ENCODE peak calls at places on chromosomes 7 and 10, in four cellular contexts. N is M059J, S is psoas muscle, M is mucosa of gallbladder. J is an unnamed sample.

GRCh38 chr10:96676272-96677112 is 43.8 kb downstream of the PIK3AP1 start:
- DNase-seq in N (no peak), S (no peak), M (no peak), J (no peak)

GRCh38 chr7:44193011-44193802 is 4.0 kb upstream of the GCK start:
- DNase-seq in N (no peak), S (no peak), M (no peak), J (no peak)

GRCh38 chr7:78279035-78279434 is 480.5 kb downstream of the PHTF2 start:
- DNase-seq in N (peak), S (no peak), M (no peak), J (peak)

GRCh38 chr7:111527545-111527944 is 34.7 kb downstream of the IMMP2L start:
- DNase-seq in N (no peak), S (no peak), M (no peak), J (no peak)

GRCh38 chr7:31696270-31696669 is 9.3 kb downstream of the PPP1R17 start:
- DNase-seq in N (no peak), S (no peak), M (no peak), J (no peak)

GRCh38 chr7:20153999-20154398 is 63.2 kb downstream of the MACC1 start:
- DNase-seq in N (peak), S (no peak), M (no peak), J (no peak)

GRCh38 chr10:52740913-52741675 is 31.5 kb downstream of the MBL2 start:
- DNase-seq in N (peak), S (peak), M (peak), J (no peak)

GRCh38 chr7:71131753-71132520 is at the start of gene GALNT17:
- DNase-seq in N (no peak), S (peak), M (no peak), J (no peak)

GRCh38 chr10:18224626-18225445 is 84.6 kb downstream of the CACNB2 start:
- DNase-seq in N (no peak), S (no peak), M (no peak), J (no peak)

GRCh38 chr7:117008849-117009531 is 55.7 kb downstream of the ST7 start:
- DNase-seq in N (peak), S (no peak), M (no peak), J (peak)

GRCh38 chr10:76428541-76429330 is 997.3 kb downstream of the LRMDA start:
- DNase-seq in N (peak), S (no peak), M (no peak), J (peak)

GRCh38 chr10:93815304-93816091 is 57.8 kb downstream of the LGI1 start:
- DNase-seq in N (peak), S (no peak), M (no peak), J (peak)

GRCh38 chr10:12481956-12482355 is 132.6 kb downstream of the CAMK1D start:
- DNase-seq in N (no peak), S (no peak), M (no peak), J (no peak)

GRCh38 chr10:88494537-88494936 is 88.6 kb downstream of the RNLS start:
- DNase-seq in N (no peak), S (no peak), M (no peak), J (no peak)

GRCh38 chr10:25457552-25457951 is 282.8 kb downstream of the GPR158 start:
- DNase-seq in N (no peak), S (no peak), M (no peak), J (no peak)

GRCh38 chr7:100685631-100686145 is 8.4 kb downstream of the GIGYF1 start:
- DNase-seq in N (no peak), S (no peak), M (no peak), J (no peak)

GRCh38 chr10:71347587-71348395 is 28.7 kb downstream of the SLC29A3 start:
- DNase-seq in N (no peak), S (no peak), M (peak), J (no peak)

GRCh38 chr10:112799038-112799437 is 151.0 kb upstream of the TCF7L2 start:
- DNase-seq in N (no peak), S (no peak), M (no peak), J (no peak)

GRCh38 chr10:117004627-117005453 is at the start of gene SHTN1:
- DNase-seq in N (peak), S (peak), M (peak), J (peak)

GRCh38 chr7:44286182-44286617 is 39.2 kb downstream of the CAMK2B start:
- DNase-seq in N (peak), S (peak), M (no peak), J (no peak)

GRCh38 chr10:108970016-108970415 is 953.3 kb downstream of the XPNPEP1 start:
- DNase-seq in N (peak), S (no peak), M (peak), J (peak)

GRCh38 chr10:96400465-96400864 is 41.7 kb upstream of the OPALIN start:
- DNase-seq in N (no peak), S (no peak), M (no peak), J (no peak)

GRCh38 chr7:121097577-121097976 is 109.1 kb downstream of the CPED1 start:
- DNase-seq in N (no peak), S (no peak), M (no peak), J (no peak)

GRCh38 chr7:102914585-102914984 is 1.8 kb downstream of the LRRC17 start:
- DNase-seq in N (peak), S (peak), M (peak), J (no peak)

GRCh38 chr10:123624086-123624485 is 42.1 kb upstream of the GPR26 start:
- DNase-seq in N (no peak), S (no peak), M (no peak), J (no peak)

GRCh38 chr7:77913977-77914607 is 115.5 kb downstream of the PHTF2 start:
- DNase-seq in N (no peak), S (no peak), M (no peak), J (peak)

GRCh38 chr10:131892817-131893675 is 7.8 kb upstream of the PPP2R2D start:
- DNase-seq in N (no peak), S (no peak), M (no peak), J (no peak)

GRCh38 chr7:87596136-87596535 is 4.5 kb downstream of the ABCB1 start:
- DNase-seq in N (no peak), S (no peak), M (no peak), J (no peak)

GRCh38 chr10:71396084-71396713 is 521 bp upstream of the CDH23 start:
- DNase-seq in N (peak), S (peak), M (peak), J (no peak)

GRCh38 chr7:74233655-74234280 is 20.4 kb downstream of the RFC2 start:
- DNase-seq in N (peak), S (no peak), M (no peak), J (no peak)